ENCODE peak calls at places on chromosomes 3 and 15, in eight cellular contexts. One of them, this sample, is unnamed.

GRCh38 chr15:82146990-82147461 is 101.2 kb upstream of the MEX3B start:
- DNase-seq in GM12878: no peak
- DNase-seq in K562: peak
- DNase-seq in H1: no peak
- DNase-seq in transverse colon: no peak
- DNase-seq in esophagus muscularis mucosa: no peak
- DNase-seq in HepG2: peak
- DNase-seq in breast epithelium: no peak
- DNase-seq in this sample: no peak

GRCh38 chr15:72472907-72473669 is 1.0 kb upstream of the ARIH1 start:
- DNase-seq in H1: no peak
- DNase-seq in transverse colon: no peak
- DNase-seq in K562: no peak
- DNase-seq in esophagus muscularis mucosa: no peak
- DNase-seq in breast epithelium: no peak
- DNase-seq in HepG2: no peak
- DNase-seq in GM12878: peak
- DNase-seq in this sample: no peak

GRCh38 chr15:66848116-66848515 is 146.1 kb downstream of the SMAD6 start:
- DNase-seq in HepG2: no peak
- DNase-seq in esophagus muscularis mucosa: no peak
- DNase-seq in H1: no peak
- DNase-seq in GM12878: no peak
- DNase-seq in K562: no peak
- DNase-seq in breast epithelium: no peak
- DNase-seq in transverse colon: peak
- DNase-seq in this sample: no peak

GRCh38 chr15:97902140-97902780 is 58.2 kb upstream of the ARRDC4 start:
- DNase-seq in transverse colon: no peak
- DNase-seq in HepG2: no peak
- DNase-seq in GM12878: no peak
- DNase-seq in esophagus muscularis mucosa: no peak
- DNase-seq in H1: no peak
- DNase-seq in breast epithelium: no peak
- DNase-seq in K562: no peak
- DNase-seq in this sample: no peak

GRCh38 chr3:147651107-147651506 is 241.9 kb downstream of the ZIC1 start:
- DNase-seq in GM12878: no peak
- DNase-seq in breast epithelium: no peak
- DNase-seq in esophagus muscularis mucosa: no peak
- DNase-seq in H1: no peak
- DNase-seq in K562: no peak
- DNase-seq in transverse colon: no peak
- DNase-seq in HepG2: no peak
- DNase-seq in this sample: no peak

GRCh38 chr3:61665121-61665520 is 103.8 kb downstream of the PTPRG start:
- DNase-seq in HepG2: no peak
- DNase-seq in esophagus muscularis mucosa: no peak
- DNase-seq in H1: no peak
- DNase-seq in transverse colon: no peak
- DNase-seq in GM12878: no peak
- DNase-seq in K562: no peak
- DNase-seq in breast epithelium: no peak
- DNase-seq in this sample: no peak

GRCh38 chr3:55818485-55818884 is 331.4 kb upstream of the WNT5A start:
- DNase-seq in HepG2: no peak
- DNase-seq in breast epithelium: no peak
- DNase-seq in transverse colon: no peak
- DNase-seq in K562: no peak
- DNase-seq in H1: no peak
- DNase-seq in esophagus muscularis mucosa: no peak
- DNase-seq in GM12878: no peak
- DNase-seq in this sample: no peak

GRCh38 chr3:15325228-15325627 is 7.2 kb downstream of the SH3BP5 start:
- DNase-seq in GM12878: no peak
- DNase-seq in K562: no peak
- DNase-seq in H1: no peak
- DNase-seq in breast epithelium: no peak
- DNase-seq in transverse colon: no peak
- DNase-seq in HepG2: no peak
- DNase-seq in esophagus muscularis mucosa: no peak
- DNase-seq in this sample: no peak

GRCh38 chr3:56612146-56612545 is 55.2 kb downstream of the CCDC66 start:
- DNase-seq in H1: no peak
- DNase-seq in esophagus muscularis mucosa: no peak
- DNase-seq in breast epithelium: no peak
- DNase-seq in transverse colon: no peak
- DNase-seq in HepG2: no peak
- DNase-seq in K562: no peak
- DNase-seq in GM12878: no peak
- DNase-seq in this sample: no peak

GRCh38 chr3:79406175-79406574 is 361.6 kb downstream of the ROBO1 start:
- DNase-seq in GM12878: no peak
- DNase-seq in HepG2: no peak
- DNase-seq in K562: no peak
- DNase-seq in transverse colon: no peak
- DNase-seq in esophagus muscularis mucosa: no peak
- DNase-seq in breast epithelium: no peak
- DNase-seq in H1: peak
- DNase-seq in this sample: no peak

GRCh38 chr15:57922780-57923179 is 142.7 kb downstream of the ALDH1A2 start:
- DNase-seq in H1: no peak
- DNase-seq in HepG2: no peak
- DNase-seq in GM12878: no peak
- DNase-seq in K562: no peak
- DNase-seq in breast epithelium: peak
- DNase-seq in esophagus muscularis mucosa: no peak
- DNase-seq in transverse colon: peak
- DNase-seq in this sample: no peak

GRCh38 chr3:5138214-5138981 is 16.3 kb downstream of the ARL8B start:
- DNase-seq in K562: no peak
- DNase-seq in HepG2: peak
- DNase-seq in GM12878: no peak
- DNase-seq in esophagus muscularis mucosa: no peak
- DNase-seq in transverse colon: no peak
- DNase-seq in breast epithelium: no peak
- DNase-seq in H1: no peak
- DNase-seq in this sample: no peak

GRCh38 chr15:101039461-101039860 is 120.3 kb downstream of the LRRK1 start:
- DNase-seq in H1: no peak
- DNase-seq in esophagus muscularis mucosa: no peak
- DNase-seq in transverse colon: peak
- DNase-seq in GM12878: no peak
- DNase-seq in K562: no peak
- DNase-seq in breast epithelium: no peak
- DNase-seq in HepG2: no peak
- DNase-seq in this sample: no peak

DNA sequence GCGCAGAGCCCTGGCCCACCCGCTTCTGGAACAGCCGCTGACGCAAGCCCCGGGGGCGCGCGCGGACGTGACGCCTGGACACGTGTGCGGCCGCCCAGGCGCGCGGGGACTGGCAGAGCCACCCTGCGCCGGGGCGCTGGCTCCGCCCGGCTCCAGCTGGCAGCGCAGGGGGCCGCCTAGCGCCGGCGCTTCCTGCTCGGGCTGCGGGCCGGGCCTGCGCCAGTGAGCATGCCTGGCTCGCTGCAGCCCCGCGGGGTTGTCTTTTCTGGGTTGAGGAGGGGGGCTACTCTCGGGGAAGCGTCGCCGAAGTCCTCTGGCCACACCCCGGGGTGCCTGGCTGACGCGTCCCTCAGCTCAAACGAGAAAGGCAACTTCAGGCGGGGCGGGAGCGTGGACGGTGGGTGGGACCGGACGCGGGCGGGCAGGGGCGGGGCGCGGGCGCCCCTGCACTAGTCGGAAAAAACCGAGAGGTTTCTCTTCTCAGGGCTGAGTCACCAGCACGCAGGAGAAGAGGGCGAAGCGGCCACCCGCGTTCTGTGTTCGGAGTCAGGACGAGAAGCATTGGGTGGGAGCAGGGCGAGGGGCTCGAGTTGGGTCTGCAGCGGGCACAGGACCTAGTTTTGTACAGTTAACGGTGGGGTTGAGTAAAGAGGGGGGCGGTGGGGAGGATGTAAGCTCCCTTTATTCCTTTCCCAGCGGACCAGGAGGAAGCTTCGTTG is at the start of gene SIAH2:
- DNase-seq in H1: peak
- DNase-seq in HepG2: peak
- DNase-seq in transverse colon: peak
- DNase-seq in breast epithelium: peak
- DNase-seq in GM12878: peak
- DNase-seq in K562: peak
- DNase-seq in esophagus muscularis mucosa: peak
- DNase-seq in this sample: peak
- TF ChIP-seq POLR2A in H1: no peak
- TF ChIP-seq POLR2A in HepG2: peak
- TF ChIP-seq POLR2A in transverse colon: peak
- TF ChIP-seq POLR2A in breast epithelium: peak
- TF ChIP-seq POLR2A in GM12878: peak
- TF ChIP-seq POLR2A in K562: peak
- TF ChIP-seq POLR2A in esophagus muscularis mucosa: peak
- TF ChIP-seq POLR2A in this sample: peak

GRCh38 chr3:9467451-9467850 is 70.0 kb downstream of the SETD5 start:
- DNase-seq in K562: no peak
- DNase-seq in H1: no peak
- DNase-seq in breast epithelium: no peak
- DNase-seq in transverse colon: no peak
- DNase-seq in esophagus muscularis mucosa: no peak
- DNase-seq in HepG2: no peak
- DNase-seq in GM12878: no peak
- DNase-seq in this sample: no peak
- TF ChIP-seq POLR2AphosphoS5 in K562: no peak
- TF ChIP-seq POLR2AphosphoS5 in H1: peak
- TF ChIP-seq POLR2AphosphoS5 in breast epithelium: no peak
- TF ChIP-seq POLR2AphosphoS5 in transverse colon: no peak
- TF ChIP-seq POLR2AphosphoS5 in esophagus muscularis mucosa: no peak
- TF ChIP-seq POLR2AphosphoS5 in HepG2: no peak
- TF ChIP-seq POLR2AphosphoS5 in GM12878: peak
- TF ChIP-seq POLR2AphosphoS5 in this sample: peak

GRCh38 chr3:152836269-152836668 is 1.3 kb downstream of the P2RY1 start:
- DNase-seq in HepG2: no peak
- DNase-seq in K562: no peak
- DNase-seq in esophagus muscularis mucosa: no peak
- DNase-seq in breast epithelium: no peak
- DNase-seq in H1: no peak
- DNase-seq in GM12878: no peak
- DNase-seq in transverse colon: no peak
- DNase-seq in this sample: no peak

GRCh38 chr3:152833089-152833488 is 1.8 kb upstream of the P2RY1 start:
- DNase-seq in esophagus muscularis mucosa: no peak
- DNase-seq in K562: no peak
- DNase-seq in breast epithelium: no peak
- DNase-seq in HepG2: no peak
- DNase-seq in H1: no peak
- DNase-seq in transverse colon: no peak
- DNase-seq in GM12878: no peak
- DNase-seq in this sample: no peak

GRCh38 chr3:152835311-152836102 is 576 bp downstream of the P2RY1 start:
- DNase-seq in H1: peak
- DNase-seq in breast epithelium: no peak
- DNase-seq in K562: peak
- DNase-seq in esophagus muscularis mucosa: no peak
- DNase-seq in HepG2: no peak
- DNase-seq in transverse colon: peak
- DNase-seq in GM12878: no peak
- DNase-seq in this sample: peak

GRCh38 chr3:152832046-152832445 is 2.9 kb upstream of the P2RY1 start:
- DNase-seq in transverse colon: no peak
- DNase-seq in K562: no peak
- DNase-seq in GM12878: no peak
- DNase-seq in HepG2: no peak
- DNase-seq in esophagus muscularis mucosa: no peak
- DNase-seq in H1: no peak
- DNase-seq in breast epithelium: no peak
- DNase-seq in this sample: no peak

DNA sequence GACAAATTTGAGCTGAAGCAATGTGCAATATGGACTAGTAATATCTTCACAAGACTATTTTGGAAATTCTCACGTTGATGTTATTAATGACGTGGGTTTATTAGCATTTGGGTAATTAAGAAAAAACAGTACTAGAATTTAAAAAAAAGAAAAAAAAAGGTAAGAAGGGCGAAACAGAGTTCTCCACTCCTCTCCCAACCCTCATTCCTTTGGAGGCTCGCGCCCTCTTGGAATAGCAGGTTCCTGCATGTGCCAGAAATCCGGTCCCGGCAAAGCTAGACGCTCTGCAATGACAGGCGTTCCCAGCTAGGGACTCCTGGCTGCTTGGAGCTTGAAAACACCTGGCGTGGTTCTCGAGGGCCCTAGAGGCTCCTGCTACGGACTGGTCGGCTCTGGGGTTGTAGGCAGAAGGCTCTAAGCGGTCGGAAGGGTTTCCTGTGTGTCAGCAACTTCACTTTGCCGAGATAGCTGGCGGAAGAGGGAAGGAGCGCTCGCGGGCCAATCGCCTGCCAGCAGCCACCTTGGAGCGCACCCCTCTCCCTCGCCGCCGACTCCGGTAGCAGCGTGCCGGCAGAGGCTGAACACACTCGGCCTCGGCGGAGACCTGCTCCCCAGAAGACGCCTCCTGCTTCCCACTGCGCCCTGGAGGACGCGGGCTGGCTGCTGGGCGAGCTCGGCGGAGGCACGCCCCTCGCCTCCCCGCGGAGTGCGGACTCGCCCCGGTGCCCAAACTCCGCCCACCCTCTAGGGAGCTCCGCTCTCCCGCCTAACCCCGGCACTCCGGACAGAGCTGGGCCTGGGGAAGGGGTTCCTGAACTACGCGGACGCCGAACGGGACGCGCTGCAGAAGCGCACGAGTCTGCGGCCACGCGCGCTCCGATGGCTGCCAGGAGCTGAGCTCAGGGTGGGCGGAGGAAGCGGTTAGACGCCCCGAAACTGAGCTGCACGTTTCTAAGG is at the start of gene P2RY1:
- DNase-seq in transverse colon: peak
- DNase-seq in GM12878: peak
- DNase-seq in H1: peak
- DNase-seq in esophagus muscularis mucosa: no peak
- DNase-seq in K562: peak
- DNase-seq in HepG2: no peak
- DNase-seq in breast epithelium: no peak
- DNase-seq in this sample: peak
- TF ChIP-seq CTCF in transverse colon: peak
- TF ChIP-seq CTCF in GM12878: no peak
- TF ChIP-seq CTCF in H1: no peak
- TF ChIP-seq CTCF in esophagus muscularis mucosa: peak
- TF ChIP-seq CTCF in K562: no peak
- TF ChIP-seq CTCF in HepG2: no peak
- TF ChIP-seq CTCF in breast epithelium: no peak
- TF ChIP-seq CTCF in this sample: no peak

GRCh38 chr15:79004336-79004735 is 59.5 kb upstream of the CTSH start:
- DNase-seq in breast epithelium: peak
- DNase-seq in H1: no peak
- DNase-seq in esophagus muscularis mucosa: no peak
- DNase-seq in transverse colon: peak
- DNase-seq in HepG2: peak
- DNase-seq in K562: peak
- DNase-seq in GM12878: peak
- DNase-seq in this sample: no peak
- TF ChIP-seq POLR2A in breast epithelium: no peak
- TF ChIP-seq POLR2A in H1: no peak
- TF ChIP-seq POLR2A in esophagus muscularis mucosa: no peak
- TF ChIP-seq POLR2A in transverse colon: no peak
- TF ChIP-seq POLR2A in HepG2: no peak
- TF ChIP-seq POLR2A in K562: no peak
- TF ChIP-seq POLR2A in GM12878: peak
- TF ChIP-seq POLR2A in this sample: no peak

GRCh38 chr3:141646760-141647561 is 91.1 kb upstream of the RNF7 start:
- DNase-seq in H1: no peak
- DNase-seq in esophagus muscularis mucosa: no peak
- DNase-seq in breast epithelium: no peak
- DNase-seq in HepG2: peak
- DNase-seq in GM12878: no peak
- DNase-seq in K562: peak
- DNase-seq in transverse colon: peak
- DNase-seq in this sample: no peak
- TF ChIP-seq POLR2AphosphoS5 in H1: no peak
- TF ChIP-seq POLR2AphosphoS5 in esophagus muscularis mucosa: no peak
- TF ChIP-seq POLR2AphosphoS5 in breast epithelium: no peak
- TF ChIP-seq POLR2AphosphoS5 in HepG2: peak
- TF ChIP-seq POLR2AphosphoS5 in GM12878: no peak
- TF ChIP-seq POLR2AphosphoS5 in K562: no peak
- TF ChIP-seq POLR2AphosphoS5 in transverse colon: no peak
- TF ChIP-seq POLR2AphosphoS5 in this sample: no peak